ENCODE peak calls at places on chromosomes 13 and 19, in four cellular contexts. U is K562, L is HepG2, D is GM12878. Z is an unnamed sample.

GRCh38 chr19:48964205-48965032 is 690 bp upstream of the FTL start:
- DNase-seq in L (peak; percentile 34), U (peak; percentile 83), D (no peak), Z (peak; percentile 83)

GRCh38 chr19:1446713-1447564 is 3.0 kb upstream of the APC2 start:
- DNase-seq in L (no peak), U (peak; percentile 57), D (no peak), Z (no peak)

GRCh38 chr19:48292798-48293197 is 22.9 kb downstream of the ZNF114 start:
- DNase-seq in L (no peak), D (no peak), U (no peak), Z (peak; percentile 26)

GRCh38 chr13:41413907-41414306 is 43.4 kb upstream of the RGCC start:
- DNase-seq in U (no peak), D (no peak), L (no peak), Z (no peak)

GRCh38 chr13:87677334-87678234 is 6.4 kb downstream of the SLITRK5 start:
- DNase-seq in U (no peak), L (peak; percentile 1), D (no peak), Z (no peak)

GRCh38 chr19:46068345-46069258 is 27.8 kb upstream of the IGFL4 start:
- DNase-seq in L (peak; percentile 92), D (no peak), U (no peak), Z (peak; percentile 68)

GRCh38 chr13:53953205-53953604 is 924.6 kb downstream of the OLFM4 start:
- DNase-seq in D (no peak), U (no peak), L (no peak), Z (no peak)

GRCh38 chr19:4102339-4103072 is 21.4 kb downstream of the MAP2K2 start:
- DNase-seq in L (no peak), D (no peak), U (no peak), Z (no peak)

GRCh38 chr13:96821971-96822370 is 172.3 kb downstream of the OXGR1 start:
- DNase-seq in U (no peak), L (no peak), D (no peak), Z (no peak)

GRCh38 chr13:39967199-39967959 is 311.9 kb downstream of the COG6 start:
- DNase-seq in D (no peak), L (no peak), U (no peak), Z (no peak)

GRCh38 chr19:18746393-18747167 is 44.5 kb downstream of the COMP start:
- DNase-seq in U (no peak), L (no peak), D (no peak), Z (no peak)

GRCh38 chr13:99982021-99982740 is 597 bp downstream of the ZIC2 start:
- DNase-seq in U (peak; percentile 35), L (no peak), D (no peak), Z (peak; percentile 51)

GRCh38 chr13:112700291-112701060 is 10.6 kb downstream of the ATP11A start:
- DNase-seq in U (no peak), D (no peak), L (no peak), Z (no peak)

GRCh38 chr13:66612983-66613382 is 617.2 kb downstream of the PCDH9 start:
- DNase-seq in L (no peak), U (no peak), D (no peak), Z (no peak)

GRCh38 chr19:38196948-38197656 is 26.9 kb downstream of the DPF1 start:
- DNase-seq in U (no peak), D (no peak), L (no peak), Z (no peak)

GRCh38 chr19:41325947-41326706 is 16.2 kb downstream of the CCDC97 start:
- DNase-seq in D (no peak), U (peak; percentile 33), L (peak; percentile 56), Z (no peak)

GRCh38 chr19:18093439-18094161 is 4.0 kb upstream of the MAST3 start:
- DNase-seq in U (peak; percentile 85), L (peak; percentile 47), D (no peak), Z (peak; percentile 68)

GRCh38 chr19:35223856-35224505 is 4.6 kb downstream of the FAM187B start:
- DNase-seq in D (no peak), U (no peak), L (no peak), Z (no peak)

GRCh38 chr19:35090795-35091214 is 24.8 kb upstream of the FXYD3 start:
- DNase-seq in U (no peak), D (no peak), L (no peak), Z (no peak)

GRCh38 chr19:55552620-55553019 is 7.3 kb upstream of the SBK3 start:
- DNase-seq in U (no peak), L (peak; percentile 43), D (no peak), Z (no peak)

GRCh38 chr19:16801599-16801998 is 27.6 kb upstream of the SIN3B start:
- DNase-seq in D (no peak), L (no peak), U (peak; percentile 15), Z (no peak)

GRCh38 chr13:51549593-51549992 is 34.7 kb upstream of the WDFY2 start:
- DNase-seq in D (no peak), U (no peak), L (no peak), Z (no peak)

GRCh38 chr13:80215368-80215767 is 125.6 kb downstream of the SPRY2 start:
- DNase-seq in D (no peak), U (no peak), L (no peak), Z (no peak)

GRCh38 chr13:113553541-113554332 is 30.8 kb upstream of the TFDP1 start:
- DNase-seq in L (no peak), U (no peak), D (no peak), Z (no peak)

GRCh38 chr19:30161770-30162169 is 210.4 kb upstream of the ZNF536 start:
- DNase-seq in L (no peak), D (no peak), U (no peak), Z (no peak)

GRCh38 chr13:114161028-114161556 is 18.0 kb upstream of the CFAP97D2 start:
- DNase-seq in U (no peak), D (no peak), L (no peak), Z (no peak)

GRCh38 chr19:48793271-48793670 is 17.6 kb downstream of the BCAT2 start:
- DNase-seq in U (no peak), D (no peak), L (peak; percentile 58), Z (no peak)

GRCh38 chr19:7633619-7634018 is at the start of gene PCP2:
- DNase-seq in L (no peak), U (no peak), D (no peak), Z (no peak)

GRCh38 chr13:38674208-38674607 is 12.7 kb upstream of the FREM2 start:
- DNase-seq in D (no peak), U (no peak), L (no peak), Z (no peak)

GRCh38 chr19:11563530-11563929 is 4.5 kb upstream of the ELOF1 start:
- DNase-seq in D (no peak), U (peak; percentile 85), L (no peak), Z (no peak)

GRCh38 chr19:11560404-11560988 is 1.5 kb upstream of the ELOF1 start:
- DNase-seq in U (peak; percentile 96), L (peak; percentile 80), D (peak; percentile 83), Z (peak; percentile 73)

GRCh38 chr19:11556634-11557420 is 2.2 kb downstream of the ELOF1 start:
- DNase-seq in L (no peak), U (no peak), D (no peak), Z (no peak)

GRCh38 chr19:11555246-11555645 is 3.8 kb downstream of the ELOF1 start:
- DNase-seq in L (no peak), U (no peak), D (no peak), Z (no peak)

GRCh38 chr19:11558881-11559828 is at the start of gene ELOF1:
- DNase-seq in U (peak; percentile 100), D (peak; percentile 96), L (peak; percentile 96), Z (peak; percentile 97)
- TF ChIP-seq REST in U (peak; percentile 42), D (no peak), L (no peak), Z (no peak)

DNA sequence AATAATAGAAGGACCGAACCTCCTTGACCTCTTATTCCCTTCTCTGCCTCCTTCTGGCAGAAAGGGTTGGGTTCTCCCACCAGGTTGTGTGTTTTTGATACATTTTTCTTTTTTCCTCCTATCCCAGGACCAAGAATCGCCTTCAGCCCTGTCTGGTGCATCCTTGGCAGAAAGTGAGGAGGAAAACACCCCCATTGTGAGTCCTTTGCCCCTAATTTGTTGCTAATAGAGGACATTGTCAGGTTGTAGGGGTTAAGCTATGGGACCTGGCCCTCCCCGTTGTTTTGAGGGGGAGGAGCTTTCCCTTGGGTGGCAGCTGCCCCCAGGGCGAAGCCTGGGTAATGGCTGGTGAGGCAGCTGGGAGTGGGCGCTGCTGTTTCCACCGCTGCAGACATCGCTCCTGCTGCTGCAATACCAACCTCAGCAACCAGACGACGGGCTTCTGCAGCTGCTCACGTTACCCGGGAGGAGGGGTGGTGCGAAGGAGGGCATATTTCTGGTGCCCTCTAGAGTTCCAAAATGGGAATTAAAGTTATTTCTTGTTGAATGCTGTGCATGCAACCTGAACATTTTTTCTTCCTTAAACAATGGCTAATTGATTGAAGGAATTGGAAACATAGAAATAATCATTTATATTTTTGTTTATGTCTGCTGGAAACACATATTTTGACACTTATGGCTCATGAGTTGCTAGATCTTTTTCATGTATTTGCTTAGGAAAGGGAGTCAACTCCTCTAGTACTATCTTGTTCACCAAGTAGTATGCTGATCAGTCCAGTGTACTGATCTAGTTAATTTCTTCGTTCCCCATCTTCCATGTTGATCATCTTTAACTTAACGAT is 1.5 kb downstream of the ZMYM2 start:
- DNase-seq in U (peak; percentile 81), L (peak; percentile 90), D (peak; percentile 68), Z (peak; percentile 87)
- TF ChIP-seq POLR2A in U (no peak), L (peak; percentile 44), D (peak; percentile 70), Z (no peak)

GRCh38 chr13:106588367-106588766 is 20.4 kb upstream of the ARGLU1 start:
- DNase-seq in U (no peak), L (no peak), D (no peak), Z (no peak)

GRCh38 chr13:106587787-106588186 is 19.9 kb upstream of the ARGLU1 start:
- DNase-seq in L (peak; percentile 24), U (no peak), D (no peak), Z (no peak)

GRCh38 chr13:106591299-106591698 is 23.4 kb upstream of the ARGLU1 start:
- DNase-seq in L (peak; percentile 66), D (no peak), U (no peak), Z (no peak)

GRCh38 chr13:106586764-106587163 is 18.8 kb upstream of the ARGLU1 start:
- DNase-seq in D (no peak), L (no peak), U (no peak), Z (no peak)

GRCh38 chr13:106589716-106590115 is 21.8 kb upstream of the ARGLU1 start:
- DNase-seq in L (no peak), D (no peak), U (no peak), Z (no peak)
- TF ChIP-seq POLR2AphosphoS2 in L (no peak), D (no peak), U (no peak), Z (no peak)

GRCh38 chr13:32211788-32212187 is 103.4 kb downstream of the ZAR1L start:
- DNase-seq in D (no peak), U (no peak), L (no peak), Z (no peak)

GRCh38 chr13:32222046-32222676 is 93.0 kb downstream of the ZAR1L start:
- DNase-seq in L (no peak), U (no peak), D (no peak), Z (no peak)

GRCh38 chr13:32214073-32214472 is 101.1 kb downstream of the ZAR1L start:
- DNase-seq in U (no peak), L (no peak), D (no peak), Z (no peak)

GRCh38 chr13:32212420-32212819 is 102.7 kb downstream of the ZAR1L start:
- DNase-seq in D (no peak), L (no peak), U (no peak), Z (no peak)

DNA sequence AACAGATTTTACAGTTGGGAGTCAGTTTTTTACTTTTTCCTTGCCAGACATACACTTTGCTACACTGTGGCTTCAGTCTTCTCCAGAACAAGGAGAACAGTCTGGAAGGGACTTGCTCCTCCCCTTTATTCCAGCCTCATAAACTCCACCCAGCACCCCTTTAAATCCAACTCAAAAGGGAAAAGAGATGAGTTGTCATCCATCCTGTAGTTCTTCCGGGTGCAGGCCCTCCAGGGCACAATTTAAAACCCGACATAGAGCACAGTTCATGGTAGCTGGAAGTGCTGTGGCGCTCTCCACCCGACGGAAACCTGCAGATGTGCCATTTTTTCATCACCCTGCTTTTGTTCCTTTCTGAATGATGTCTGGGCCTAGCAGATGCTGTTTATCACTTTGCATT is 98.9 kb downstream of the ZAR1L start:
- DNase-seq in U (no peak), D (no peak), L (no peak), Z (no peak)
- TF ChIP-seq REST in U (no peak), D (no peak), L (no peak), Z (no peak)